ENCODE peak calls at places on chromosomes 16 and 17, in five cellular contexts. V, P, T, F and U are unnamed samples.

GRCh38 chr16:1794908-1795666 is 1.6 kb upstream of the IGFALS start:
- DNase-seq in V (no peak), P (no peak), T (no peak), F (no peak), U (no peak)

GRCh38 chr17:15279011-15279477 is 13.9 kb upstream of the PMP22 start:
- DNase-seq in V (no peak), P (no peak), T (peak), F (no peak), U (no peak)

GRCh38 chr17:67672592-67672991 is 45.1 kb upstream of the NOL11 start:
- DNase-seq in V (no peak), P (no peak), T (peak), F (peak), U (no peak)

GRCh38 chr17:79180358-79181005 is 105.9 kb downstream of the ENGASE start:
- DNase-seq in V (no peak), P (no peak), T (no peak), F (no peak), U (no peak)

GRCh38 chr17:70074991-70075390 is at the start of gene KCNJ16:
- DNase-seq in V (no peak), P (no peak), T (peak), F (no peak), U (no peak)

GRCh38 chr16:66342294-66342900 is 24.1 kb upstream of the CDH5 start:
- DNase-seq in V (no peak), P (no peak), T (no peak), F (no peak), U (no peak)

GRCh38 chr16:85395207-85395912 is 217.8 kb upstream of the GSE1 start:
- DNase-seq in V (no peak), P (peak), T (peak), F (peak), U (peak)

GRCh38 chr17:42677921-42678781 is 1.4 kb upstream of the PLEKHH3 start:
- DNase-seq in V (peak), P (peak), T (peak), F (peak), U (peak)

GRCh38 chr17:565506-565905 is 149.1 kb downstream of the VPS53 start:
- DNase-seq in V (no peak), P (no peak), T (no peak), F (no peak), U (no peak)

GRCh38 chr17:8940866-8941471 is 24.5 kb downstream of the PIK3R5 start:
- DNase-seq in V (no peak), P (no peak), T (no peak), F (no peak), U (no peak)

GRCh38 chr16:21145738-21146137 is 4.9 kb downstream of the DNAH3 start:
- DNase-seq in V (no peak), P (no peak), T (no peak), F (no peak), U (no peak)

GRCh38 chr17:51481370-51481769 is 221.0 kb downstream of the UTP18 start:
- DNase-seq in V (no peak), P (no peak), T (no peak), F (no peak), U (no peak)

GRCh38 chr16:15418206-15418605 is 16.2 kb upstream of the BMERB1 start:
- DNase-seq in V (no peak), P (no peak), T (no peak), F (no peak), U (no peak)

GRCh38 chr17:48567209-48567608 is 10.9 kb downstream of the HOXB4 start:
- DNase-seq in V (no peak), P (no peak), T (no peak), F (no peak), U (no peak)

GRCh38 chr17:14261406-14261805 is 24.7 kb upstream of the CDRT15 start:
- DNase-seq in V (no peak), P (no peak), T (no peak), F (no peak), U (no peak)

GRCh38 chr17:65885484-65885883 is 306.4 kb downstream of the CEP112 start:
- DNase-seq in V (no peak), P (no peak), T (peak), F (no peak), U (no peak)

GRCh38 chr16:50153648-50154368 is 702 bp downstream of the TENT4B start:
- DNase-seq in V (no peak), P (peak), T (no peak), F (no peak), U (no peak)

GRCh38 chr17:47663997-47664941 is 14.6 kb downstream of the KPNB1 start:
- DNase-seq in V (peak), P (no peak), T (peak), F (peak), U (no peak)